ENCODE peak calls at places on chromosomes 7 and 10, in four cellular contexts. One of them, this sample, is unnamed.

GRCh38 chr10:51895209-51895608 is 195.8 kb upstream of the CSTF2T start:
- DNase-seq in AG04450: peak; percentile 6
- DNase-seq in tibial nerve: peak; percentile 74
- DNase-seq in sigmoid colon: peak; percentile 69
- DNase-seq in this sample: no peak

GRCh38 chr7:127588019-127588696 is at the start of gene ARF5:
- DNase-seq in AG04450: peak; percentile 33
- DNase-seq in tibial nerve: peak; percentile 78
- DNase-seq in sigmoid colon: peak; percentile 95
- DNase-seq in this sample: peak; percentile 87

GRCh38 chr7:113809591-113809990 is 109.2 kb downstream of the PPP1R3A start:
- DNase-seq in AG04450: no peak
- DNase-seq in tibial nerve: no peak
- DNase-seq in sigmoid colon: no peak
- DNase-seq in this sample: no peak

GRCh38 chr10:88361494-88361893 is 221.6 kb downstream of the RNLS start:
- DNase-seq in AG04450: no peak
- DNase-seq in tibial nerve: no peak
- DNase-seq in sigmoid colon: no peak
- DNase-seq in this sample: no peak

GRCh38 chr10:102682441-102682840 is 31.8 kb downstream of the ARL3 start:
- DNase-seq in AG04450: no peak
- DNase-seq in tibial nerve: no peak
- DNase-seq in sigmoid colon: peak; percentile 41
- DNase-seq in this sample: no peak

GRCh38 chr7:19958309-19958896 is 185.0 kb upstream of the TMEM196 start:
- DNase-seq in AG04450: no peak
- DNase-seq in tibial nerve: no peak
- DNase-seq in sigmoid colon: no peak
- DNase-seq in this sample: no peak

GRCh38 chr10:67257427-67258144 is 331.8 kb downstream of the LRRTM3 start:
- DNase-seq in AG04450: no peak
- DNase-seq in tibial nerve: no peak
- DNase-seq in sigmoid colon: no peak
- DNase-seq in this sample: no peak

GRCh38 chr7:8070451-8071180 is 102.0 kb downstream of the GLCCI1 start:
- DNase-seq in AG04450: no peak
- DNase-seq in tibial nerve: no peak
- DNase-seq in sigmoid colon: no peak
- DNase-seq in this sample: no peak

GRCh38 chr10:21100871-21101514 is 203.9 kb upstream of the NEBL start:
- DNase-seq in AG04450: no peak
- DNase-seq in tibial nerve: no peak
- DNase-seq in sigmoid colon: no peak
- DNase-seq in this sample: no peak

GRCh38 chr7:139639563-139639962 is 116.1 kb downstream of the CLEC2L start:
- DNase-seq in AG04450: no peak
- DNase-seq in tibial nerve: no peak
- DNase-seq in sigmoid colon: no peak
- DNase-seq in this sample: no peak

GRCh38 chr10:132596742-132597279 is 59.2 kb downstream of the INPP5A start:
- DNase-seq in AG04450: no peak
- DNase-seq in tibial nerve: no peak
- DNase-seq in sigmoid colon: no peak
- DNase-seq in this sample: no peak

GRCh38 chr10:132595850-132596249 is 58.3 kb downstream of the INPP5A start:
- DNase-seq in AG04450: no peak
- DNase-seq in tibial nerve: no peak
- DNase-seq in sigmoid colon: no peak
- DNase-seq in this sample: no peak

GRCh38 chr10:132593900-132594876 is 56.6 kb downstream of the INPP5A start:
- DNase-seq in AG04450: no peak
- DNase-seq in tibial nerve: no peak
- DNase-seq in sigmoid colon: no peak
- DNase-seq in this sample: no peak

GRCh38 chr10:132592790-132593788 is 55.5 kb downstream of the INPP5A start:
- DNase-seq in AG04450: no peak
- DNase-seq in tibial nerve: no peak
- DNase-seq in sigmoid colon: peak; percentile 56
- DNase-seq in this sample: no peak

GRCh38 chr10:132595021-132595420 is 57.4 kb downstream of the INPP5A start:
- DNase-seq in AG04450: no peak
- DNase-seq in tibial nerve: no peak
- DNase-seq in sigmoid colon: no peak
- DNase-seq in this sample: no peak
- H3K27ac ChIP-seq in AG04450: no peak overlapping the region
- H3K27ac ChIP-seq in tibial nerve: no peak overlapping the region
- H3K27ac ChIP-seq in sigmoid colon: peak overlapping the region; percentile 32
- H3K27ac ChIP-seq in this sample: no peak overlapping the region

GRCh38 chr7:104980440-104980839 is 33.6 kb upstream of the KMT2E start:
- DNase-seq in AG04450: no peak
- DNase-seq in tibial nerve: no peak
- DNase-seq in sigmoid colon: no peak
- DNase-seq in this sample: no peak
- H3K27ac ChIP-seq in AG04450: no peak overlapping the region
- H3K27ac ChIP-seq in tibial nerve: peak overlapping the region; percentile 68
- H3K27ac ChIP-seq in sigmoid colon: peak overlapping the region; percentile 97
- H3K27ac ChIP-seq in this sample: no peak overlapping the region

GRCh38 chr7:109460296-109460695 is 890.6 kb downstream of the DNAJB9 start:
- DNase-seq in AG04450: no peak
- DNase-seq in tibial nerve: no peak
- DNase-seq in sigmoid colon: no peak
- DNase-seq in this sample: no peak

GRCh38 chr7:109462171-109462570 is 892.5 kb downstream of the DNAJB9 start:
- DNase-seq in AG04450: no peak
- DNase-seq in tibial nerve: no peak
- DNase-seq in sigmoid colon: no peak
- DNase-seq in this sample: no peak
- H3K27ac ChIP-seq in AG04450: no peak overlapping the region
- H3K27ac ChIP-seq in tibial nerve: no peak overlapping the region
- H3K27ac ChIP-seq in sigmoid colon: no peak overlapping the region
- H3K27ac ChIP-seq in this sample: no peak overlapping the region

GRCh38 chr10:103928784-103929183 is 10.8 kb upstream of the STN1 start:
- DNase-seq in AG04450: no peak
- DNase-seq in tibial nerve: no peak
- DNase-seq in sigmoid colon: no peak
- DNase-seq in this sample: no peak
- H3K27ac ChIP-seq in AG04450: no peak overlapping the region
- H3K27ac ChIP-seq in tibial nerve: no peak overlapping the region
- H3K27ac ChIP-seq in sigmoid colon: no peak overlapping the region
- H3K27ac ChIP-seq in this sample: no peak overlapping the region

GRCh38 chr10:75205908-75206307 is 4.7 kb upstream of the VDAC2 start:
- DNase-seq in AG04450: no peak
- DNase-seq in tibial nerve: no peak
- DNase-seq in sigmoid colon: peak; percentile 12
- DNase-seq in this sample: no peak

GRCh38 chr10:75197906-75198305 is 12.7 kb upstream of the VDAC2 start:
- DNase-seq in AG04450: no peak
- DNase-seq in tibial nerve: no peak
- DNase-seq in sigmoid colon: peak; percentile 51
- DNase-seq in this sample: peak; percentile 30

GRCh38 chr10:75203724-75204123 is 6.9 kb upstream of the VDAC2 start:
- DNase-seq in AG04450: no peak
- DNase-seq in tibial nerve: no peak
- DNase-seq in sigmoid colon: peak; percentile 56
- DNase-seq in this sample: no peak

GRCh38 chr10:75201793-75202307 is 8.7 kb upstream of the VDAC2 start:
- DNase-seq in AG04450: no peak
- DNase-seq in tibial nerve: no peak
- DNase-seq in sigmoid colon: peak; percentile 39
- DNase-seq in this sample: no peak

GRCh38 chr10:75202321-75203096 is 8.1 kb upstream of the VDAC2 start:
- DNase-seq in AG04450: no peak
- DNase-seq in tibial nerve: no peak
- DNase-seq in sigmoid colon: peak; percentile 91
- DNase-seq in this sample: no peak
- H3K27ac ChIP-seq in AG04450: peak overlapping the region; percentile 11
- H3K27ac ChIP-seq in tibial nerve: peak overlapping the region; percentile 39
- H3K27ac ChIP-seq in sigmoid colon: peak overlapping the region; percentile 73
- H3K27ac ChIP-seq in this sample: no peak overlapping the region

DNA sequence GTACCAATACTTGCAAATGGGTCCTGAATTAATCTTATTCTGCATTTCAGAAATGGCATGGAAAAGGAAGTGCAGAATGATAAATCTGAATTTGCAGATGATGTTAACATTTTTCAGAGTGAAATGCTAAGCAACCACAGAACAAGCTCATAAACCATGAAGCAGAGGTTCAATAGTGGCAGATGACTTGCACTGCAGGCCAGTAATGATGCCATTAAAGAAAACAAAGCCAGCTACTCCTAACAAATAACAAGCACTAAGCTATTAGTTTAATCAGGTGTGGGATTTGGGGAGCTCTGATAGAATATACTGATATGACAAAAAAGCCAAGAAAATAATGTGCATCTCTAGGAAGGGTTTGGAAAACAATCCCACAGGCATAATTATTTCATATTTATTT is 85.4 kb downstream of the FAM13C start:
- DNase-seq in AG04450: no peak
- DNase-seq in tibial nerve: no peak
- DNase-seq in sigmoid colon: no peak
- DNase-seq in this sample: no peak
- H3K27ac ChIP-seq in AG04450: no peak overlapping the region
- H3K27ac ChIP-seq in tibial nerve: no peak overlapping the region
- H3K27ac ChIP-seq in sigmoid colon: no peak overlapping the region
- H3K27ac ChIP-seq in this sample: no peak overlapping the region

GRCh38 chr7:27182285-27182827 is 2.7 kb downstream of the HOXA11 start:
- DNase-seq in AG04450: no peak
- DNase-seq in tibial nerve: no peak
- DNase-seq in sigmoid colon: peak; percentile 74
- DNase-seq in this sample: no peak
- H3K27ac ChIP-seq in AG04450: no peak overlapping the region
- H3K27ac ChIP-seq in tibial nerve: no peak overlapping the region
- H3K27ac ChIP-seq in sigmoid colon: peak overlapping the region; percentile 98
- H3K27ac ChIP-seq in this sample: no peak overlapping the region

GRCh38 chr7:130112662-130113425 is 42.5 kb downstream of the KLHDC10 start:
- DNase-seq in AG04450: no peak
- DNase-seq in tibial nerve: no peak
- DNase-seq in sigmoid colon: no peak
- DNase-seq in this sample: no peak
- H3K27ac ChIP-seq in AG04450: no peak overlapping the region
- H3K27ac ChIP-seq in tibial nerve: no peak overlapping the region
- H3K27ac ChIP-seq in sigmoid colon: no peak overlapping the region
- H3K27ac ChIP-seq in this sample: no peak overlapping the region